ENCODE peak calls at places on chromosomes 2 and 18, in six cellular contexts. U is HFF-Myc, C is breast epithelium, T is body of pancreas, S is fibroblast of mammary gland, K is bronchial epithelial cell. B is an unnamed sample.

GRCh38 chr2:50953021-50953420 is 78.9 kb downstream of the NRXN1 start:
- DNase-seq in U (no peak), C (no peak), T (no peak), S (peak), K (peak), B (peak)

GRCh38 chr2:177072069-177072468 is 140.5 kb upstream of the HNRNPA3 start:
- DNase-seq in U (no peak), C (no peak), T (no peak), S (peak), K (peak), B (peak)

GRCh38 chr2:227848146-227848545 is 23.3 kb upstream of the DAW1 start:
- DNase-seq in U (no peak), C (no peak), T (no peak), S (peak), K (peak), B (no peak)

GRCh38 chr2:118340103-118340502 is 251.8 kb downstream of the INSIG2 start:
- DNase-seq in U (no peak), C (no peak), T (no peak), S (no peak), K (no peak), B (no peak)

GRCh38 chr2:163441603-163442002 is 294.2 kb downstream of the FIGN start:
- DNase-seq in U (no peak), C (no peak), T (no peak), S (no peak), K (peak), B (no peak)

GRCh38 chr2:217844696-217845095 is 158.1 kb downstream of the TNS1 start:
- DNase-seq in U (no peak), C (no peak), T (no peak), S (no peak), K (no peak), B (no peak)

GRCh38 chr2:37768491-37768925 is 97.1 kb upstream of the CDC42EP3 start:
- DNase-seq in U (peak), C (no peak), T (peak), S (peak), K (peak), B (peak)

GRCh38 chr2:135985826-135986393 is 484 bp upstream of the DARS1 start:
- DNase-seq in U (no peak), C (no peak), T (no peak), S (no peak), K (no peak), B (no peak)

GRCh38 chr2:157056200-157056676 is 201.3 kb upstream of the GALNT5 start:
- DNase-seq in U (peak), C (no peak), T (no peak), S (peak), K (peak), B (peak)

GRCh38 chr2:47720559-47720958 is 62.4 kb upstream of the MSH6 start:
- DNase-seq in U (no peak), C (no peak), T (no peak), S (no peak), K (no peak), B (no peak)

GRCh38 chr2:74845217-74845751 is 11.4 kb downstream of the HK2 start:
- DNase-seq in U (peak), C (peak), T (peak), S (peak), K (peak), B (peak)

GRCh38 chr2:241803387-241804325 is 5.3 kb upstream of the NEU4 start:
- DNase-seq in U (no peak), C (no peak), T (peak), S (peak), K (peak), B (peak)

GRCh38 chr2:100376836-100377235 is 40.6 kb downstream of the CHST10 start:
- DNase-seq in U (no peak), C (no peak), T (no peak), S (no peak), K (no peak), B (no peak)

DNA sequence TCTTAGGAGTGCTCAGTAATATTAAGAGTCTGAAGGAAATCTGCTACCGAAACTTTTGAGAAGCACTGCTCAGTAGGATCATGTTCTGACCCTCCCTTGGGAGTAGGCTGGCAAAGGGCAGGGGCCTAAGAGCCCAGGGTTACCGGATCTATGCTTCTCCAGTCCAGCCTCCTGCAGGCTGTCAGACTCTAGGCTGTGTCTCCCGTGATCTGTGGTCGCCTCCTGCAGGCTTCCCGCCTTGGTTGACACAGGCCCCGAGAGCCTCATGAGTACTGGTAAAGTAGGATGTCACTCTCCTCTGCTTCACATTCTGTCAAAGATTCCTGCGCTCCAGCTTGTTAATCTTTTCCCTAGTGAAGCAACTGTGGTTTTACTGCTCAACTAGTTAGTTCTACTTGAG is 647.8 kb upstream of the RAB6C start:
- DNase-seq in U (no peak), C (no peak), T (no peak), S (no peak), K (no peak), B (no peak)
- TF ChIP-seq CTCF in U (no peak), C (no peak), T (no peak), S (no peak), K (no peak), B (no peak)

GRCh38 chr18:23205980-23206379 is 70.7 kb downstream of the CABLES1 start:
- DNase-seq in U (no peak), C (no peak), T (no peak), S (no peak), K (no peak), B (no peak)

GRCh38 chr18:23208600-23208999 is 73.3 kb downstream of the CABLES1 start:
- DNase-seq in U (no peak), C (no peak), T (no peak), S (no peak), K (no peak), B (no peak)

GRCh38 chr18:23209031-23209430 is 73.7 kb downstream of the CABLES1 start:
- DNase-seq in U (no peak), C (no peak), T (no peak), S (no peak), K (peak), B (peak)

GRCh38 chr18:23207994-23208393 is 72.7 kb downstream of the CABLES1 start:
- DNase-seq in U (no peak), C (no peak), T (no peak), S (no peak), K (no peak), B (no peak)

DNA sequence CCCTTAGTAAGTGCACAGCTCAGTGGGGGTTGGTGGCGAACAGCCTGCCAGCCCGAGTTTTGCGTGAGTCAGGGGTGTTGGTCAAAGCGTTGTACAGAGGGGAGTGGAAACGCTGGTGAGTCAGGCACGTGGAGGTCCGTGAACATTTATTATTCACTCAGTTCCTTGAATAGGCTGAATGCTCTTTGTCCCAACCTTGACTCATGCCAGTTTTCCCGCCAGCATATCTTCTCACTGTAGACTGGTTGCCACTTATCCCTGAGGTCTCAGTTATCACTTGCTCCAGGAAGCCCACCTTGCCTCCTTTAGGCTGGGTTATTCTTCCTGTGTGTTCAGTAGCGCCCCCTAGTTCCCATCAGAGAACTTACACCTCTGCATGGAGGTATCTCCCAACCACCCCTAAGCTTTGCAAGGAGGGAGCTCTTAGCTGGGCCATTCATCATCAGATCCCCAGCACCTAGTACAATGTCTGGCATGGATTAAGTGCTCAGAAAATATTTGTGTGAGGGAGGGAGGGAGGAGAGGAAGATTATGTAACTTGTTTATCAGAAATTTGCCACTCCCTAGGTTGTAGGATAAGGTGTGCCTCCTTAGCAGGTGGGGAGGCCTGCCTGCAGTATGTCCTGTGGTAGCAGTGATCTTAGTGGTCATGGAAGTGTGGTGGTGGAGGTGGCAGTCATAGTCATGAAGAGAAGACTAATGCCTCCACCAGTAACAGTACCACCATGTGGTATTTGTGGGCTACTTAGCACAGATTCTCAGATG is 72.1 kb downstream of the CABLES1 start:
- DNase-seq in U (no peak), C (no peak), T (no peak), S (peak), K (no peak), B (peak)
- TF ChIP-seq CTCF in U (peak), C (no peak), T (no peak), S (peak), K (peak), B (peak)

DNA sequence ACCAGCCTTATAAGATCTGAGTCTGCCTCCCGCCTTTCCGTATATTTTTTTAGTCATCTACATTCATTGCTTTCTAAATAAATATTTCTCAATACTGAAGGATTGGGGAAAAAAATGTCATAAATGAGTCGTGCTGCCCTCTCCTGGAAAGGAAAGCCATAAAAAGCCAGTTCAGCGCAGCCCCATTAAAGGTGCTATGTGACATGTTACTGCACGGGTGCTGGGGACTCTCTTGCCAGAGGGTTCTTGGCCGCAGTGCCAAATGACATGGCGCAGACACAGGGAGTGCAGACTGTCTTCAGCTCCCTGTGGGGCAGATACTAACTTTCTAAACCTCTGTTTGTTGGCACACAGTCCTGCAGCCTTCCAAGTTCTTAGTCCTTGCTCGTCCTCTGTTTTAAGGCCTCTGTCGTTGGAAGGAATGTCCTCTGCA is 53.7 kb upstream of the MAP3K20 start:
- DNase-seq in U (no peak), C (no peak), T (peak), S (peak), K (peak), B (peak)
- TF ChIP-seq CTCF in U (peak), C (no peak), T (no peak), S (peak), K (peak), B (peak)

DNA sequence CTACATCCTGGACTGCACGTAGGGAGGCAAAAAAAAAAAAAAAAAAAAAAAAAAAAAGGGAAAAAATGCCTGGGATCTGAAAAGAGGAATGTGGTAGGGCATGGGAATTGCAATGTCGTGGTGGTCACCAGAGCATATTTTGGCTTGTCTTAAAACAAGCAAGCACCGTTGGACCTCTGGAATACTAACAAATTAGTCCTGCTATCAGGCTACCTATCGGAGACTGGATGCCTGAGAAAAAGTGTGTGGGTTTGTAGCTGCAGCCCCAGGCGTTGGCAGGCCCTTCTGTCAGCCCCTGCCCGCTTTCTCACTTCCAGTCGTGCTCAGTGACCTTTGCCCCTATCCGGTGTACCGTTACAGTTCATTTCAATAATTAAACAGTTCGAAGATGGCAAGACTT is 588.5 kb upstream of the ZEB2 start:
- DNase-seq in U (no peak), C (no peak), T (peak), S (no peak), K (no peak), B (no peak)
- TF ChIP-seq CTCF in U (no peak), C (no peak), T (no peak), S (no peak), K (no peak), B (no peak)

DNA sequence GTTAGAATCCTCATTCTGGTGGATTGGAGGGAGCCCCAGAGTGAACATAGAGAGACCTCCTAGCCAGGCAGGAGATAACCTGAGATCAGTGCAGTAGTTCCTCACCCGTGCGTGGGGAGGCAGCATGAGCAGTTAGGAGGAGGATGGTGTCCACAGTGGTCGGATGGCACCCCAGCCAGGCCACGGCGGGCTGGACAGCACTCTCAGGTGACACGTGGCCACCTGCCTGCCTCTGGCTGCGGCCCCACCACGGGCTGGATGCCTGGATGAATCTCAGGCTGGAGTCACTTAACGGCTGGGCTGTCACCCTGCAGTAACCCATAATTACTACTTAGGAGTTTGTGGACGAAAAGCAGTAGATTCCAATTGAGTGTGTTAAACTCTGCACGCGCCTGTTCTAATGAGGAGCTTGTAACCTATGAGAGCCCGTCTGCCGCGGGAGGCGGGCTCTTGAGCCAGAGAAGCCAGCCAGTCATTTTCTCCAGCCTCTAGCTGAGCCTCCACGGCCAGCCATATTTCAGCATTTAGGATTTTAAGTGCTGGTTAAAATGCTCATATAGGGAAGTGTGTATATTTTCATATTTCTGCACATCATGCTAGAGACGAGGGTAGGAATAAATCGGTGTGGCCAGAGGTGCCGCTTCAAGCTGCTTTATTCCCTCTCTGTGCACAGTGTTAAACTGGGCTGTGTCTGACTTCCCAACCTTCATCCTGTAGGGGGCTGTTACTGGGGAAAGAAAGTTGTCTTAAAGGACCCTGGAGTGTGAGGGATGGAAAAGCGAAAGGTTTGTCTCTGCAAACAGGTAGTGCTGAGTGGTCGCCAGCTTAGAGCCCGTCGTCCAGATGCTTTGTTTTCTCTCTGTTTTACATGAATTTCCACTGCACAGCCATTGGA is 144.0 kb downstream of the GLI2 start:
- DNase-seq in U (no peak), C (no peak), T (no peak), S (no peak), K (no peak), B (no peak)
- TF ChIP-seq CTCF in U (peak), C (no peak), T (no peak), S (no peak), K (no peak), B (no peak)

GRCh38 chr18:42636309-42636708 is 479.2 kb downstream of the RIT2 start:
- DNase-seq in U (no peak), C (no peak), T (peak), S (no peak), K (no peak), B (no peak)

GRCh38 chr18:42640160-42640559 is 475.3 kb downstream of the RIT2 start:
- DNase-seq in U (no peak), C (no peak), T (no peak), S (no peak), K (peak), B (no peak)

GRCh38 chr18:42635378-42636048 is 480.0 kb downstream of the RIT2 start:
- DNase-seq in U (no peak), C (no peak), T (no peak), S (no peak), K (no peak), B (peak)
- TF ChIP-seq CTCF in U (no peak), C (no peak), T (no peak), S (no peak), K (no peak), B (no peak)

GRCh38 chr2:65071499-65072180 is 15.4 kb downstream of the CEP68 start:
- DNase-seq in U (no peak), C (no peak), T (peak), S (no peak), K (peak), B (peak)
- TF ChIP-seq CTCF in U (peak), C (no peak), T (no peak), S (peak), K (peak), B (peak)

GRCh38 chr2:210363261-210363660 is 48.3 kb upstream of the MYL1 start:
- DNase-seq in U (no peak), C (no peak), T (no peak), S (no peak), K (peak), B (peak)
- TF ChIP-seq CTCF in U (no peak), C (no peak), T (no peak), S (no peak), K (peak), B (peak)

GRCh38 chr18:14074187-14074586 is 58.0 kb downstream of the ZNF519 start:
- DNase-seq in U (no peak), C (no peak), T (no peak), S (no peak), K (no peak), B (no peak)
- TF ChIP-seq CTCF in U (no peak), C (no peak), T (no peak), S (no peak), K (no peak), B (no peak)

GRCh38 chr18:39667905-39668304 is 2102.3 kb upstream of the CELF4 start:
- DNase-seq in U (no peak), C (no peak), T (no peak), S (peak), K (peak), B (no peak)
- TF ChIP-seq CTCF in U (no peak), C (no peak), T (no peak), S (no peak), K (no peak), B (no peak)

B was measured in MCF 10A.